ENCODE peak calls at places on chromosomes 7 and 10, in ten cellular contexts. M is neuronal stem cell; V is sigmoid colon; B is cardiac muscle cell; L is stomach; S is effector memory CD4-positive, alpha-beta T cell; N is IMR-90; Y is CD8-positive, alpha-beta memory T cell; Z is endothelial cell of umbilical vein; U is pancreas. O is an unnamed sample.

GRCh38 chr10:104642311-104643022 is 1.4 kb downstream of the SORCS3 start:
- DNase-seq in M (peak; percentile 71), V (no peak), B (peak; percentile 91), L (no peak), S (no peak), N (no peak), Y (no peak), Z (no peak), U (no peak), O (no peak)

GRCh38 chr10:42980553-42981357 is 96.1 kb upstream of the RET start:
- DNase-seq in M (no peak), V (peak; percentile 60), B (no peak), L (peak; percentile 19), S (no peak), N (no peak), Y (peak; percentile 0), Z (no peak), U (no peak), O (no peak)

GRCh38 chr7:106864298-106865081 is 592 bp upstream of the PIK3CG start:
- DNase-seq in M (no peak), V (no peak), B (no peak), L (no peak), S (no peak), N (no peak), Y (no peak), Z (no peak), U (no peak), O (no peak)

GRCh38 chr7:106679153-106679931 is 18.4 kb upstream of the CCDC71L start:
- DNase-seq in M (no peak), V (no peak), B (peak; percentile 13), L (no peak), S (no peak), N (peak; percentile 29), Y (no peak), Z (peak; percentile 73), U (no peak), O (no peak)

GRCh38 chr7:74012842-74013249 is 15.1 kb upstream of the ELN start:
- DNase-seq in M (no peak), V (no peak), B (peak; percentile 64), L (no peak), S (no peak), N (peak; percentile 29), Y (no peak), Z (peak; percentile 24), U (no peak), O (no peak)

GRCh38 chr7:47967123-47967522 is 12.3 kb downstream of the HUS1 start:
- DNase-seq in M (no peak), V (no peak), B (no peak), L (no peak), S (no peak), N (no peak), Y (no peak), Z (no peak), U (no peak), O (no peak)

GRCh38 chr7:150479023-150479716 is 28.7 kb downstream of the GIMAP8 start:
- DNase-seq in M (no peak), V (no peak), B (no peak), L (no peak), S (no peak), N (no peak), Y (no peak), Z (no peak), U (no peak), O (peak; percentile 65)

GRCh38 chr10:12638103-12638502 is 288.8 kb downstream of the CAMK1D start:
- DNase-seq in M (no peak), V (no peak), B (no peak), L (no peak), S (no peak), N (peak; percentile 31), Y (no peak), Z (no peak), U (no peak), O (no peak)

GRCh38 chr10:78481842-78482241 is 448.2 kb downstream of the RPS24 start:
- DNase-seq in M (no peak), V (no peak), B (no peak), L (no peak), S (no peak), N (no peak), Y (no peak), Z (no peak), U (no peak), O (no peak)

GRCh38 chr7:148894596-148894995 is 10.5 kb upstream of the EZH2 start:
- DNase-seq in M (no peak), V (no peak), B (no peak), L (no peak), S (no peak), N (no peak), Y (no peak), Z (no peak), U (no peak), O (no peak)

GRCh38 chr7:88964418-88964817 is 168.9 kb upstream of the TEX47 start:
- DNase-seq in M (no peak), V (no peak), B (no peak), L (no peak), S (no peak), N (no peak), Y (no peak), Z (no peak), U (no peak), O (no peak)
- H3K4me1 ChIP-seq in M (peaks cover 5% of the 10 kb centered on the region), V (no peaks in the 10 kb centered on the region), B (no peaks in the 10 kb centered on the region), L (no peaks in the 10 kb centered on the region), S (no peaks in the 10 kb centered on the region), N (no peaks in the 10 kb centered on the region), Y (no peaks in the 10 kb centered on the region), Z (no peaks in the 10 kb centered on the region), U (no peaks in the 10 kb centered on the region), O (no peaks in the 10 kb centered on the region)

GRCh38 chr10:97228775-97229157 is 43.0 kb upstream of the SLIT1 start:
- DNase-seq in M (no peak), V (no peak), B (no peak), L (no peak), S (no peak), N (no peak), Y (no peak), Z (no peak), U (no peak), O (no peak)

GRCh38 chr10:97228130-97228774 is 42.5 kb upstream of the SLIT1 start:
- DNase-seq in M (no peak), V (no peak), B (no peak), L (no peak), S (no peak), N (no peak), Y (no peak), Z (no peak), U (no peak), O (no peak)

GRCh38 chr10:97229322-97229721 is 43.6 kb upstream of the SLIT1 start:
- DNase-seq in M (no peak), V (no peak), B (no peak), L (no peak), S (no peak), N (peak; percentile 81), Y (no peak), Z (no peak), U (no peak), O (no peak)

GRCh38 chr10:97226398-97226797 is 40.6 kb upstream of the SLIT1 start:
- DNase-seq in M (no peak), V (no peak), B (no peak), L (no peak), S (no peak), N (no peak), Y (no peak), Z (no peak), U (no peak), O (no peak)

GRCh38 chr10:97230146-97230545 is 44.4 kb upstream of the SLIT1 start:
- DNase-seq in M (no peak), V (no peak), B (peak; percentile 51), L (no peak), S (no peak), N (peak; percentile 68), Y (no peak), Z (no peak), U (no peak), O (no peak)
- H3K27me3 ChIP-seq in M (no peaks in the 10 kb centered on the region), V (no peaks in the 10 kb centered on the region), B (no peaks in the 10 kb centered on the region), L (no peaks in the 10 kb centered on the region), S (no peaks in the 10 kb centered on the region), N (no peaks in the 10 kb centered on the region), Y (no peaks in the 10 kb centered on the region), Z (no peaks in the 10 kb centered on the region), U (no peaks in the 10 kb centered on the region), O (no peaks in the 10 kb centered on the region)

GRCh38 chr10:68046642-68047041 is 28.4 kb downstream of the HERC4 start:
- DNase-seq in M (no peak), V (no peak), B (no peak), L (no peak), S (no peak), N (no peak), Y (no peak), Z (no peak), U (no peak), O (no peak)
- H3K4me1 ChIP-seq in M (no peaks in the 10 kb centered on the region), V (no peaks in the 10 kb centered on the region), B (no peaks in the 10 kb centered on the region), L (no peaks in the 10 kb centered on the region), S (no peaks in the 10 kb centered on the region), N (peaks cover 12% of the 10 kb centered on the region), Y (peaks cover 9% of the 10 kb centered on the region), Z (no peaks in the 10 kb centered on the region), U (no peaks in the 10 kb centered on the region), O (peaks cover 3% of the 10 kb centered on the region)

GRCh38 chr10:8054243-8054497 is 318 bp upstream of the GATA3 start:
- DNase-seq in M (no peak), V (no peak), B (no peak), L (no peak), S (no peak), N (no peak), Y (no peak), Z (no peak), U (no peak), O (no peak)

GRCh38 chr10:8052344-8052969 is 2.0 kb upstream of the GATA3 start:
- DNase-seq in M (peak; percentile 40), V (no peak), B (no peak), L (no peak), S (no peak), N (no peak), Y (no peak), Z (peak; percentile 67), U (no peak), O (peak; percentile 66)

GRCh38 chr10:8051851-8052257 is 2.6 kb upstream of the GATA3 start:
- DNase-seq in M (peak; percentile 75), V (no peak), B (no peak), L (no peak), S (no peak), N (no peak), Y (no peak), Z (peak; percentile 83), U (no peak), O (no peak)

GRCh38 chr10:8053446-8054242 is 844 bp upstream of the GATA3 start:
- DNase-seq in M (peak; percentile 85), V (no peak), B (peak; percentile 97), L (peak; percentile 86), S (peak; percentile 88), N (peak; percentile 70), Y (peak; percentile 92), Z (peak; percentile 87), U (peak; percentile 65), O (peak; percentile 86)

GRCh38 chr10:8052970-8053445 is 1.5 kb upstream of the GATA3 start:
- DNase-seq in M (no peak), V (no peak), B (no peak), L (no peak), S (no peak), N (no peak), Y (no peak), Z (no peak), U (no peak), O (no peak)
- H3K27me3 ChIP-seq in M (peaks cover 97% of the 10 kb centered on the region), V (peaks cover 87% of the 10 kb centered on the region), B (peaks cover 74% of the 10 kb centered on the region), L (peaks cover 88% of the 10 kb centered on the region), S (peaks cover 50% of the 10 kb centered on the region), N (peaks cover 91% of the 10 kb centered on the region), Y (peaks cover 52% of the 10 kb centered on the region), Z (no peaks in the 10 kb centered on the region), U (no peaks in the 10 kb centered on the region), O (peaks cover 42% of the 10 kb centered on the region)

GRCh38 chr7:42127232-42127622 is 109.8 kb downstream of the GLI3 start:
- DNase-seq in M (no peak), V (no peak), B (no peak), L (no peak), S (no peak), N (no peak), Y (no peak), Z (no peak), U (no peak), O (no peak)
- H3K4me1 ChIP-seq in M (peaks cover 9% of the 10 kb centered on the region), V (peaks cover 7% of the 10 kb centered on the region), B (peaks cover 50% of the 10 kb centered on the region), L (no peaks in the 10 kb centered on the region), S (no peaks in the 10 kb centered on the region), N (no peaks in the 10 kb centered on the region), Y (no peaks in the 10 kb centered on the region), Z (no peaks in the 10 kb centered on the region), U (no peaks in the 10 kb centered on the region), O (no peaks in the 10 kb centered on the region)